ENCODE peak calls at places on chromosomes 4 and X, in nine cellular contexts. P is pons; A is foreskin keratinocyte; E is T47D; Z is cardiac fibroblast; H is activated T-helper 1 cell treated with anti-CD3 and anti-CD28 coated beads, Interleukin-12 subunit alpha, Interleukin-12 subunit beta, Interleukin-2, Interleukin-4 antibody, amounts not matched to agents 30 ng/mL and 10 ng/mL and 1 ng/mL, durations not matched to agents 14 hours and 24 hours and 36 hours; U is D341Med; K is activated CD8-positive, alpha-beta memory T cell treated with anti-CD3 and anti-CD28 coated beads for 48 hours; X is posterior vena cava. B is an unnamed sample.

GRCh38 chr4:121062466-121062975 is 9.8 kb downstream of the NDNF start:
- DNase-seq in K (no peak), H (no peak), X (no peak), E (no peak), Z (no peak), U (no peak), A (no peak), P (no peak), B (no peak)

GRCh38 chrX:76428243-76429130 is 977 bp downstream of the MAGEE1 start:
- DNase-seq in E (no peak), H (peak), K (no peak), A (no peak), P (no peak), Z (no peak), X (peak), U (no peak), B (no peak)

GRCh38 chrX:72347366-72347765 is 41.7 kb upstream of the CITED1 start:
- DNase-seq in U (no peak), Z (peak), E (no peak), H (no peak), P (no peak), X (no peak), K (no peak), A (no peak), B (no peak)

GRCh38 chr4:139599594-139600374 is 43.8 kb upstream of the SETD7 start:
- DNase-seq in X (no peak), E (no peak), P (no peak), H (no peak), Z (peak), K (no peak), U (no peak), A (peak), B (no peak)

GRCh38 chr4:139314047-139314800 is 11.9 kb upstream of the NDUFC1 start:
- DNase-seq in K (no peak), X (no peak), U (no peak), E (no peak), A (no peak), H (no peak), P (no peak), Z (no peak), B (no peak)

GRCh38 chrX:149950681-149951080 is 12.4 kb upstream of the EOLA2 start:
- DNase-seq in A (no peak), U (peak), P (peak), E (peak), X (no peak), K (no peak), H (no peak), Z (peak), B (peak)

GRCh38 chrX:5113128-5113527 is 1115.5 kb downstream of the NLGN4X start:
- DNase-seq in A (peak), E (peak), Z (peak), P (peak), U (no peak), H (no peak), X (no peak), K (no peak), B (peak)

GRCh38 chrX:115563633-115564182 is 2.7 kb downstream of the PLS3 start:
- DNase-seq in Z (peak), X (no peak), H (no peak), P (peak), E (no peak), K (no peak), A (no peak), U (no peak), B (peak)

GRCh38 chr4:112973897-112974296 is 75.6 kb upstream of the ANK2 start:
- DNase-seq in X (no peak), A (no peak), U (no peak), Z (no peak), H (no peak), K (no peak), E (no peak), P (peak), B (no peak)

GRCh38 chr4:2907706-2908293 is 55.4 kb downstream of the NOP14 start:
- DNase-seq in X (no peak), P (no peak), Z (no peak), K (no peak), A (no peak), E (peak), H (no peak), U (no peak), B (no peak)

GRCh38 chr4:38896940-38897339 is 29.3 kb downstream of the FAM114A1 start:
- DNase-seq in E (no peak), U (no peak), K (no peak), P (no peak), A (no peak), X (no peak), Z (peak), H (no peak), B (peak)

GRCh38 chr4:55948726-55949479 is at the start of gene CEP135:
- DNase-seq in U (peak), H (peak), P (peak), A (peak), E (peak), Z (peak), X (peak), K (peak), B (peak)

GRCh38 chr4:101102114-101102752 is 245.1 kb downstream of the PPP3CA start:
- DNase-seq in U (no peak), E (no peak), H (no peak), Z (peak), K (no peak), P (peak), A (no peak), X (peak), B (no peak)

GRCh38 chr4:163598028-163598427 is 103.5 kb downstream of the TMA16 start:
- DNase-seq in E (no peak), K (no peak), H (no peak), P (no peak), A (no peak), Z (no peak), U (no peak), X (no peak), B (no peak)

B was measured in SK-MEL-5.